ENCODE peak calls at places on chromosome 6, in eight cellular contexts. S, D, I, B, N, J, O and V are unnamed samples.

GRCh38 chr6:20572940-20573339 is 38.7 kb downstream of the CDKAL1 start:
- DNase-seq in D (no peak), J (peak; percentile 81), I (no peak), B (peak; percentile 16), O (peak; percentile 90), N (peak; percentile 74), S (no peak), V (peak; percentile 72)

GRCh38 chr6:143545165-143545564 is 33.6 kb upstream of the FUCA2 start:
- DNase-seq in B (no peak), N (no peak), S (no peak), J (no peak), D (no peak), O (no peak), I (no peak), V (no peak)

GRCh38 chr6:40897390-40898003 is 141.5 kb downstream of the UNC5CL start:
- DNase-seq in D (peak; percentile 39), S (no peak), B (no peak), I (no peak), O (no peak), N (no peak), J (no peak), V (no peak)

GRCh38 chr6:152313542-152314482 is 323.4 kb downstream of the SYNE1 start:
- DNase-seq in I (no peak), D (no peak), S (no peak), N (peak; percentile 25), O (peak; percentile 84), B (no peak), J (peak; percentile 77), V (peak; percentile 25)

GRCh38 chr6:13191461-13191860 is 136.9 kb downstream of the TBC1D7 start:
- DNase-seq in O (no peak), I (no peak), D (peak; percentile 43), S (no peak), B (no peak), N (no peak), J (no peak), V (no peak)

GRCh38 chr6:161630674-161631073 is 356.8 kb upstream of the AGPAT4 start:
- DNase-seq in B (no peak), O (no peak), D (no peak), J (no peak), N (no peak), S (no peak), I (no peak), V (peak; percentile 49)

GRCh38 chr6:105750089-105750488 is 336.0 kb upstream of the PRDM1 start:
- DNase-seq in B (no peak), S (no peak), O (no peak), D (no peak), N (no peak), J (no peak), I (no peak), V (no peak)

GRCh38 chr6:39214846-39215639 is 14.2 kb downstream of the KCNK5 start:
- DNase-seq in O (no peak), D (no peak), B (no peak), S (peak; percentile 80), N (no peak), I (peak; percentile 79), J (no peak), V (no peak)

GRCh38 chr6:135675026-135675425 is 176.5 kb upstream of the PDE7B start:
- DNase-seq in N (peak; percentile 35), S (no peak), I (no peak), D (no peak), J (no peak), B (no peak), O (no peak), V (no peak)

GRCh38 chr6:144659202-144659731 is 374.1 kb downstream of the UTRN start:
- DNase-seq in S (no peak), D (no peak), O (peak; percentile 86), J (peak; percentile 87), N (peak; percentile 87), B (peak; percentile 42), I (no peak), V (peak; percentile 42)

GRCh38 chr6:88050140-88050818 is 2.6 kb downstream of the SPACA1 start:
- DNase-seq in J (no peak), S (no peak), B (no peak), O (peak; percentile 0), N (no peak), D (no peak), I (no peak), V (peak; percentile 11)

GRCh38 chr6:151071295-151071694 is 168.5 kb upstream of the AKAP12 start:
- DNase-seq in O (peak; percentile 88), B (no peak), D (no peak), S (no peak), N (peak; percentile 93), J (peak; percentile 91), I (no peak), V (peak; percentile 88)

GRCh38 chr6:11207199-11207968 is 25.1 kb downstream of the NEDD9 start:
- DNase-seq in B (peak; percentile 99), S (peak; percentile 80), J (peak; percentile 99), I (peak; percentile 79), O (peak; percentile 100), D (no peak), N (peak; percentile 98), V (peak; percentile 100)

GRCh38 chr6:32752580-32752979 is 10.8 kb downstream of the HLA-DQB2 start:
- DNase-seq in D (no peak), J (no peak), B (no peak), O (peak; percentile 67), N (no peak), S (peak; percentile 46), I (no peak), V (no peak)

GRCh38 chr6:13280253-13280652 is 48.1 kb downstream of the TBC1D7 start:
- DNase-seq in D (no peak), S (no peak), N (no peak), I (no peak), J (no peak), B (no peak), O (no peak), V (no peak)

GRCh38 chr6:14315353-14315752 is 197.8 kb downstream of the CD83 start:
- DNase-seq in J (no peak), D (no peak), B (no peak), S (no peak), O (no peak), N (no peak), I (no peak), V (no peak)

GRCh38 chr6:23735151-23735550 is 390.9 kb upstream of the NRSN1 start:
- DNase-seq in S (no peak), O (no peak), B (no peak), I (no peak), N (no peak), J (no peak), D (no peak), V (no peak)

GRCh38 chr6:85354761-85355618 is 94.9 kb upstream of the NT5E start:
- DNase-seq in D (peak; percentile 96), S (peak; percentile 67), J (peak; percentile 80), I (peak; percentile 84), N (peak; percentile 82), B (no peak), O (peak; percentile 80), V (peak; percentile 71)

GRCh38 chr6:53064726-53065265 is 408 bp upstream of the FBXO9 start:
- DNase-seq in O (peak; percentile 98), J (peak; percentile 98), D (peak; percentile 99), B (peak; percentile 81), S (peak; percentile 98), N (peak; percentile 98), I (peak; percentile 97), V (peak; percentile 96)
- TF ChIP-seq CTCF in O (no peak), J (peak; percentile 6), D (no peak), B (no peak), S (peak; percentile 1), N (no peak), I (peak; percentile 26), V (no peak)

GRCh38 chr6:31538805-31539400 is 2.9 kb downstream of the DDX39B start:
- DNase-seq in B (no peak), S (no peak), I (no peak), D (peak; percentile 3), N (no peak), J (no peak), O (no peak), V (no peak)
- H3K4me3 ChIP-seq in B (peak overlapping the region; percentile 84), S (no peak overlapping the region), I (peak overlapping the region; percentile 68), D (no peak overlapping the region), N (peak overlapping the region; percentile 87), J (peak overlapping the region; percentile 70), O (peak overlapping the region; percentile 68), V (peak overlapping the region; percentile 72)

DNA sequence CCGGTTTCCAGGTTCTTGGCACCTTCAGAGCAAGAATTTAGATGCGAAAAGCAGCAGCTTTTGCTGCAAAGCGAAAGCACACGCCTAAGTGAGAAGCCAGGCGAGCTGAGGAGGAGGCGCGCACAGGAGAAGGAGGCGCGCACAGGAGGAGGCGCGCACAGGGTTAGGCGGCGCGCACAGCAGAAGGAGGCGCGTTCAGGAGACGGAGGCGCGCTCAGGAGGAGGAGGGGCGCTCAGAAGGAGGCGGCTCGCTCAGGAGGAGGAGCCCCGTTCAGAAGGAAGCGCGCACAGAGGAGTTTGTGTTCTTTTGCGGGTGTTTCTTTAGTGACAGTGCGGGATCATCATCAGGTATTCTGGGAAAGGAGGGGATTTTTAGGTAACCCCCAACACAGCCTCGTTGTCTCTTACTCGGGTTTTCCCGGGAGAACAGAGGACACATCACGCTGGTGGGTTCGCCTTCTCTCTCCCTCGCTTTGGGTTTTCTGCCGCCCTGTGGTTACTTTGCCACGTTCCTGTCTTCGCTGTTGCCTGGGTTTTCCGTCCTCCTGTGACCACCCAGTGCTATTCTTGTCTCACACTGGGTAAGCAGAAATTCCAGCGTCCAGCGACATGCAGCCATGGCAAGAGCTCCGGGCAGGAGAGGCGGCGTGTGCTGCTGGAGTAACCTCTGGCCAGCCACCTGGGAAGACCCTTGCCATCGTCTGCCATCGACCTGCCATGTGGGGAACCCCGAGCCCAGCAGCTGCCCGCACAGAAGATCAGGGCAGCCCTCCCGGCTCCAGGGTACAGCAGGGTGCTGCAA is 47.0 kb downstream of the WDR27 start:
- DNase-seq in S (peak; percentile 59), D (peak; percentile 94), J (peak; percentile 59), O (peak; percentile 76), N (peak; percentile 73), B (no peak), I (peak; percentile 77), V (peak; percentile 73)
- TF ChIP-seq CTCF in S (no peak), D (no peak), J (peak; percentile 30), O (peak; percentile 40), N (peak; percentile 49), B (peak; percentile 47), I (no peak), V (peak; percentile 40)

GRCh38 chr6:108176281-108177089 is 10.7 kb downstream of the NR2E1 start:
- DNase-seq in O (no peak), B (no peak), N (no peak), S (no peak), J (no peak), I (no peak), D (no peak), V (no peak)
- H3K4me3 ChIP-seq in O (no peak overlapping the region), B (peak overlapping the region; percentile 28), N (no peak overlapping the region), S (no peak overlapping the region), J (no peak overlapping the region), I (peak overlapping the region; percentile 43), D (no peak overlapping the region), V (no peak overlapping the region)

GRCh38 chr6:134093007-134093573 is 40.7 kb upstream of the SLC2A12 start:
- DNase-seq in O (no peak), D (no peak), J (no peak), I (no peak), B (no peak), N (no peak), S (no peak), V (no peak)
- TF ChIP-seq CTCF in O (no peak), D (no peak), J (no peak), I (no peak), B (no peak), N (no peak), S (no peak), V (no peak)